ENCODE peak calls at places on chromosomes 4 and X, in ten cellular contexts. X is psoas muscle; M is HCT116; W is PC-9; R is neuronal stem cell; F is K562; T is cardiac muscle cell; G is upper lobe of right lung; N is A549; J is CD8-positive, alpha-beta memory T cell. V is an unnamed sample.
A peak's percentile ranks its signal among the peaks of the same experiment; 100 is the strongest.

GRCh38 chr4:3708611-3709010 is 57.6 kb upstream of the ADRA2C start:
- DNase-seq in X (no peak), M (no peak), W (no peak), R (no peak), F (no peak), T (no peak), G (no peak), N (no peak), J (no peak), V (no peak)

GRCh38 chrX:23803931-23804381 is 21.0 kb downstream of the SAT1 start:
- DNase-seq in X (peak; percentile 17), M (no peak), W (peak; percentile 65), R (no peak), F (no peak), T (peak; percentile 84), G (no peak), N (peak; percentile 96), J (no peak), V (peak; percentile 34)

GRCh38 chr4:188941524-188942109 is 802.4 kb downstream of the TRIML1 start:
- DNase-seq in X (no peak), M (peak; percentile 95), W (no peak), R (no peak), F (no peak), T (peak; percentile 46), G (no peak), N (peak; percentile 90), J (no peak), V (no peak)

GRCh38 chrX:102658551-102658950 is 7.3 kb downstream of the GPRASP1 start:
- DNase-seq in X (no peak), M (no peak), W (no peak), R (no peak), F (no peak), T (peak; percentile 25), G (no peak), N (no peak), J (no peak), V (no peak)

GRCh38 chr4:99669084-99669483 is 11.5 kb upstream of the C4orf54 start:
- DNase-seq in X (no peak), M (no peak), W (no peak), R (no peak), F (no peak), T (no peak), G (no peak), N (no peak), J (no peak), V (no peak)

GRCh38 chr4:173448103-173448502 is 49.2 kb upstream of the SCRG1 start:
- DNase-seq in X (peak; percentile 21), M (no peak), W (no peak), R (no peak), F (no peak), T (peak; percentile 34), G (no peak), N (no peak), J (no peak), V (peak; percentile 80)

GRCh38 chr4:82043081-82043808 is 330.5 kb downstream of the HNRNPD start:
- DNase-seq in X (no peak), M (no peak), W (no peak), R (no peak), F (no peak), T (peak; percentile 5), G (peak; percentile 66), N (no peak), J (no peak), V (no peak)

GRCh38 chrX:34546366-34546765 is 110.7 kb downstream of the TMEM47 start:
- DNase-seq in X (no peak), M (no peak), W (no peak), R (no peak), F (no peak), T (peak; percentile 8), G (no peak), N (no peak), J (no peak), V (no peak)

DNA sequence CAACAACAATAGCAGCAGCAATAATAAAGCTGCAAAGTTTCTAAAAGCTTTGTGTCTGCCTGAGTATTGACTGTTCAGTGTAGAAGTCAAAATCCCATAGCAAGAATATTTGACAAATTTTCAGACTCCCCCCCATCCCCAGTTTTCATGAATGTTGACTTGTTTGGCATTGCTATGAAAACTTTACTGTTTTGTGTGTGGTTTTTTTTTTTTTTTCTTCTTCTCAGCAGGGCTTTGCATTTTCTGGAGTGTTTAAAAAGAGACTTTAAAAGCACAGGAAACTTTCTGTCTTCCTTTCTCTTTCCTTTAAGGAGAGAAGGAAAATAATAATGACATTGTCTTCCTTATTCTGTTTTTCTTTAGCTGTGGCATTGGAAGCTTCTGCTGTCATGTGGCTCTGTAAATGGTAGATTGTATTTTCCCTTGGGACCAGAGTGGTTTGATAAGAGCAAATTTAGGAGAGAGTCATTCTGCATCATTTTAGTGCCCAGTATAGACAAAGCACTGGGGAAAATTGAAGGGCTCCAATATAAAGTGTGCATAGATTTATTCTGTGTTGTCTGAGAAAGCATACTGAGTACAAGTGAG is 244.5 kb downstream of the ARHGAP10 start:
- DNase-seq in X (no peak), M (no peak), W (no peak), R (no peak), F (no peak), T (peak; percentile 20), G (no peak), N (no peak), J (no peak), V (no peak)
- H3K4me3 ChIP-seq in X (no peak overlapping the region), M (no peak overlapping the region), W (no peak overlapping the region), R (no peak overlapping the region), F (no peak overlapping the region), T (no peak overlapping the region), G (no peak overlapping the region), N (no peak overlapping the region), J (no peak overlapping the region), V (no peak overlapping the region)

GRCh38 chrX:104288961-104289360 is 34.2 kb upstream of the ESX1 start:
- DNase-seq in X (no peak), M (no peak), W (no peak), R (no peak), F (no peak), T (no peak), G (no peak), N (no peak), J (no peak), V (no peak)
- H3K4me1 ChIP-seq in X (no peaks in the 10 kb centered on the region), M (no peaks in the 10 kb centered on the region), W (no peaks in the 10 kb centered on the region), R (no peaks in the 10 kb centered on the region), F (no peaks in the 10 kb centered on the region), T (no peaks in the 10 kb centered on the region), G (no peaks in the 10 kb centered on the region), N (no peaks in the 10 kb centered on the region), J (no peaks in the 10 kb centered on the region), V (no peaks in the 10 kb centered on the region)

DNA sequence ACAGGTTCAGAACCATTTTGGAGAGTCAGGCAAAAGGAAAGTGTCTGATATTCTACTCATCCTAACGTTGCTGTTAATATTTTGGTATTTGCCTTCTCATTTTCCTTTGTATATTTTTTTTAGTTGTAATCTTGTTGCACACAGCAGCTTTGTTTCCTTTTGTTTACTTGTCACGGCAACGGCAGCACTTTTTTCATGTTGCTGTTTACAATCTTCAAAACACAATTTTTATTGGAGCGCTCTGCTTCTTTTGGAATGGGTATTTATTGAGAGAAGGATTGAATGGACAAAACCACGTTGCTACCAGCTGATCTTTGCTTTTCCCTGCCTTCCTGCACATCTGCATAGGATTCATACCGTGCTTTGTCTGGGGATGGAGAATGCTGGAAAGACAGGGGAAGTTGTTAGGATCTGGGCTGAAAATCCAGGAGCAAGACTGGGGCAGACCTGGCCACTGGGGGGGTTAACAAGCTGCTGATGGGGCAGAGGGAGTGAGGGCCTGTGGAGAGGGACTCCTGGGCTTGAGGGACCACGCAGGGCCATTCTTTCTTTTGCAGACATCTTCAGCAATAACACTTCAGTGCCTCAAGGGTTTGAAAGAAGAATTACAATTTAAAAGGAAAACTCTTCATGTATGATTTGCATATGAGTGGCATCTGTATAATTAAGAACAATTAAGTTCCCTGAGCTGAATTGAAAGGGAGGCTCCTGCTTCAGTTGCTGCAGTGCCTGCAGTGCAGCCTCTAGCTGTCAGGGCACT is 69.8 kb downstream of the TMEM131L start:
- DNase-seq in X (no peak), M (no peak), W (no peak), R (no peak), F (no peak), T (peak; percentile 38), G (no peak), N (no peak), J (no peak), V (no peak)
- H3K27ac ChIP-seq in X (no peak overlapping the region), M (no peak overlapping the region), W (no peak overlapping the region), R (no peak overlapping the region), F (no peak overlapping the region), T (no peak overlapping the region), G (no peak overlapping the region), N (no peak overlapping the region), J (no peak overlapping the region), V (no peak overlapping the region)

DNA sequence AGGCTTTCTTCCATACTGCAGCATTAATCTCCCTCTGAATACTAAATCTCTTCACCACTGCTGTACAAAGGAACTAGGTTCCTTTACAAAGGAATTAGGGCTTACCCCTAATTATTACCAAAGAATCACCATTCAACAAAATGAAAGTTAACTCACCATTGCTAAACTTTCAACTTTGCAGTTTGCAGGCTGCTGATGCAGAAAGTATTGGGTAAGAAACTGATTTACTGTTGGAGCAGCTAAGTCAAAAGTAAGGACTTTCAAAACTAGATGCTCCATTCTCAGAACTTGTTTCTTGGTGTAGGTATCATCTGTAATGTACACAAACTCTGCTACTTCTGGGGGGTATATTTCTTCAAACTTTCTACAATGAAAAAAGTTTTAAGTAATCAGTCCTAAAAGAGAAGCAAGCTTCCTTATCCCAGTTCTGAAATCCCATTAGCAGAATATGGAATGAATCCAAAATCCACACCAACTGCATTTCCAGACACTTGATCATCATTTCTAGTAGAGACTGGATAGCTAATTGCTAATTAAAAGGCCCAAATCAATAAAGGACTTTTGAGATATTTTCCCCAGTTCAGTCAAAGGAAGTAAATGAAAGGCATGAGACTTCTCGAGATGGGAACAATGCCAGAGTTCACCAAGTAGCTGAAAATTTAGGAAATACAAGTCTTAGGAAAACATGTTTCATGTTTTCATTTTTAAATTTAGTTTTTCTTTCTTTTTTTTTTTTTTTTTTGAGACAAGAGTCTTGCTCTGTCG is 4.3 kb downstream of the CCNA2 start:
- DNase-seq in X (no peak), M (no peak), W (no peak), R (no peak), F (no peak), T (peak; percentile 33), G (no peak), N (no peak), J (no peak), V (no peak)
- H3K4me3 ChIP-seq in X (no peak overlapping the region), M (no peak overlapping the region), W (no peak overlapping the region), R (no peak overlapping the region), F (no peak overlapping the region), T (no peak overlapping the region), G (no peak overlapping the region), N (no peak overlapping the region), J (no peak overlapping the region), V (no peak overlapping the region)